ENCODE peak calls at places on chromosome 2, in six cellular contexts. One of them, this sample, is unnamed.

GRCh38 chr2:102021776-102022175 is 30.0 kb downstream of the IL1R2 start:
- DNase-seq in NCI-H1694 treated with DMSO at 0.1 percent for 48 hours: no peak
- DNase-seq in LoVo: no peak
- DNase-seq in iris pigment epithelial cell: peak
- DNase-seq in choroid plexus epithelial cell: peak
- DNase-seq in activated T-cell treated with anti-CD3 and anti-CD28 coated beads for 24 hours: no peak
- DNase-seq in this sample: no peak

GRCh38 chr2:215961981-215962380 is 51.4 kb downstream of the MREG start:
- DNase-seq in iris pigment epithelial cell: no peak
- DNase-seq in choroid plexus epithelial cell: peak
- DNase-seq in NCI-H1694 treated with DMSO at 0.1 percent for 48 hours: no peak
- DNase-seq in activated T-cell treated with anti-CD3 and anti-CD28 coated beads for 24 hours: no peak
- DNase-seq in LoVo: no peak
- DNase-seq in this sample: no peak

GRCh38 chr2:43998263-43998662 is 2.5 kb upstream of the LRPPRC start:
- DNase-seq in iris pigment epithelial cell: no peak
- DNase-seq in LoVo: no peak
- DNase-seq in activated T-cell treated with anti-CD3 and anti-CD28 coated beads for 24 hours: no peak
- DNase-seq in NCI-H1694 treated with DMSO at 0.1 percent for 48 hours: no peak
- DNase-seq in choroid plexus epithelial cell: no peak
- DNase-seq in this sample: no peak

GRCh38 chr2:145626301-145626700 is 1106.4 kb upstream of the ZEB2 start:
- DNase-seq in NCI-H1694 treated with DMSO at 0.1 percent for 48 hours: no peak
- DNase-seq in LoVo: no peak
- DNase-seq in choroid plexus epithelial cell: no peak
- DNase-seq in activated T-cell treated with anti-CD3 and anti-CD28 coated beads for 24 hours: no peak
- DNase-seq in iris pigment epithelial cell: no peak
- DNase-seq in this sample: no peak

GRCh38 chr2:99480390-99480789 is 9.4 kb downstream of the REV1 start:
- DNase-seq in activated T-cell treated with anti-CD3 and anti-CD28 coated beads for 24 hours: no peak
- DNase-seq in NCI-H1694 treated with DMSO at 0.1 percent for 48 hours: no peak
- DNase-seq in LoVo: no peak
- DNase-seq in choroid plexus epithelial cell: peak
- DNase-seq in iris pigment epithelial cell: peak
- DNase-seq in this sample: no peak

GRCh38 chr2:9380702-9381628 is 42.4 kb downstream of the ITGB1BP1 start:
- DNase-seq in NCI-H1694 treated with DMSO at 0.1 percent for 48 hours: no peak
- DNase-seq in choroid plexus epithelial cell: peak
- DNase-seq in iris pigment epithelial cell: peak
- DNase-seq in LoVo: no peak
- DNase-seq in activated T-cell treated with anti-CD3 and anti-CD28 coated beads for 24 hours: no peak
- DNase-seq in this sample: peak

GRCh38 chr2:175063741-175064140 is 58.6 kb upstream of the CHN1 start:
- DNase-seq in choroid plexus epithelial cell: peak
- DNase-seq in activated T-cell treated with anti-CD3 and anti-CD28 coated beads for 24 hours: no peak
- DNase-seq in LoVo: no peak
- DNase-seq in NCI-H1694 treated with DMSO at 0.1 percent for 48 hours: no peak
- DNase-seq in iris pigment epithelial cell: peak
- DNase-seq in this sample: no peak

GRCh38 chr2:217249490-217250451 is 389.9 kb upstream of the TNP1 start:
- DNase-seq in NCI-H1694 treated with DMSO at 0.1 percent for 48 hours: no peak
- DNase-seq in activated T-cell treated with anti-CD3 and anti-CD28 coated beads for 24 hours: no peak
- DNase-seq in choroid plexus epithelial cell: peak
- DNase-seq in iris pigment epithelial cell: no peak
- DNase-seq in LoVo: no peak
- DNase-seq in this sample: no peak

GRCh38 chr2:164205347-164205746 is 415.9 kb downstream of the GRB14 start:
- DNase-seq in NCI-H1694 treated with DMSO at 0.1 percent for 48 hours: no peak
- DNase-seq in iris pigment epithelial cell: peak
- DNase-seq in activated T-cell treated with anti-CD3 and anti-CD28 coated beads for 24 hours: no peak
- DNase-seq in choroid plexus epithelial cell: peak
- DNase-seq in LoVo: no peak
- DNase-seq in this sample: no peak

GRCh38 chr2:85819811-85820510 is 66.2 kb downstream of the ATOH8 start:
- DNase-seq in activated T-cell treated with anti-CD3 and anti-CD28 coated beads for 24 hours: no peak
- DNase-seq in LoVo: no peak
- DNase-seq in NCI-H1694 treated with DMSO at 0.1 percent for 48 hours: no peak
- DNase-seq in iris pigment epithelial cell: no peak
- DNase-seq in choroid plexus epithelial cell: no peak
- DNase-seq in this sample: no peak

GRCh38 chr2:17719562-17720371 is 33.8 kb downstream of the SMC6 start:
- DNase-seq in iris pigment epithelial cell: peak
- DNase-seq in NCI-H1694 treated with DMSO at 0.1 percent for 48 hours: peak
- DNase-seq in choroid plexus epithelial cell: peak
- DNase-seq in activated T-cell treated with anti-CD3 and anti-CD28 coated beads for 24 hours: no peak
- DNase-seq in LoVo: no peak
- DNase-seq in this sample: no peak

GRCh38 chr2:112187805-112188596 is 49.8 kb downstream of the FBLN7 start:
- DNase-seq in activated T-cell treated with anti-CD3 and anti-CD28 coated beads for 24 hours: peak
- DNase-seq in choroid plexus epithelial cell: peak
- DNase-seq in LoVo: no peak
- DNase-seq in NCI-H1694 treated with DMSO at 0.1 percent for 48 hours: no peak
- DNase-seq in iris pigment epithelial cell: peak
- DNase-seq in this sample: no peak

GRCh38 chr2:54669677-54670484 is 53.6 kb upstream of the EML6 start:
- DNase-seq in LoVo: no peak
- DNase-seq in NCI-H1694 treated with DMSO at 0.1 percent for 48 hours: no peak
- DNase-seq in iris pigment epithelial cell: peak
- DNase-seq in choroid plexus epithelial cell: peak
- DNase-seq in activated T-cell treated with anti-CD3 and anti-CD28 coated beads for 24 hours: no peak
- DNase-seq in this sample: no peak

GRCh38 chr2:85794491-85795121 is 40.8 kb downstream of the ATOH8 start:
- DNase-seq in iris pigment epithelial cell: no peak
- DNase-seq in activated T-cell treated with anti-CD3 and anti-CD28 coated beads for 24 hours: no peak
- DNase-seq in LoVo: no peak
- DNase-seq in choroid plexus epithelial cell: no peak
- DNase-seq in NCI-H1694 treated with DMSO at 0.1 percent for 48 hours: peak
- DNase-seq in this sample: peak

GRCh38 chr2:119438128-119438656 is 6.5 kb downstream of the TMEM37 start:
- DNase-seq in choroid plexus epithelial cell: no peak
- DNase-seq in iris pigment epithelial cell: no peak
- DNase-seq in LoVo: no peak
- DNase-seq in NCI-H1694 treated with DMSO at 0.1 percent for 48 hours: no peak
- DNase-seq in activated T-cell treated with anti-CD3 and anti-CD28 coated beads for 24 hours: no peak
- DNase-seq in this sample: no peak

This sample was measured in NCI-H446.